ENCODE peak calls at places on chromosomes 3 and 15, in six cellular contexts. One of them, this sample, is unnamed.

GRCh38 chr3:15535757-15536156 is 14.3 kb upstream of the COLQ start:
- DNase-seq in HepG2: no peak
- DNase-seq in H1: no peak
- DNase-seq in GM12892: no peak
- DNase-seq in GM12878: no peak
- DNase-seq in K562: no peak
- DNase-seq in this sample: no peak

GRCh38 chr3:1394188-1394587 is 301.4 kb downstream of the CNTN6 start:
- DNase-seq in K562: no peak
- DNase-seq in HepG2: no peak
- DNase-seq in GM12892: no peak
- DNase-seq in H1: no peak
- DNase-seq in GM12878: no peak
- DNase-seq in this sample: no peak

GRCh38 chr3:148400754-148401153 is 296.9 kb upstream of the AGTR1 start:
- DNase-seq in HepG2: no peak
- DNase-seq in GM12878: no peak
- DNase-seq in K562: no peak
- DNase-seq in GM12892: no peak
- DNase-seq in H1: no peak
- DNase-seq in this sample: no peak

GRCh38 chr3:104628185-104628789 is 738.4 kb upstream of the ALCAM start:
- DNase-seq in GM12878: no peak
- DNase-seq in GM12892: peak
- DNase-seq in H1: no peak
- DNase-seq in HepG2: peak
- DNase-seq in K562: peak
- DNase-seq in this sample: peak

GRCh38 chr3:11078826-11079520 is 75.3 kb upstream of the HRH1 start:
- DNase-seq in H1: no peak
- DNase-seq in GM12892: no peak
- DNase-seq in HepG2: no peak
- DNase-seq in GM12878: no peak
- DNase-seq in K562: no peak
- DNase-seq in this sample: no peak

GRCh38 chr3:181794036-181794790 is 82.5 kb downstream of the SOX2 start:
- DNase-seq in HepG2: no peak
- DNase-seq in K562: no peak
- DNase-seq in GM12878: no peak
- DNase-seq in H1: no peak
- DNase-seq in GM12892: no peak
- DNase-seq in this sample: no peak

GRCh38 chr3:39285333-39285732 is 5.5 kb upstream of the CX3CR1 start:
- DNase-seq in HepG2: no peak
- DNase-seq in K562: no peak
- DNase-seq in GM12878: no peak
- DNase-seq in H1: no peak
- DNase-seq in GM12892: no peak
- DNase-seq in this sample: no peak

GRCh38 chr3:58244186-58244585 is 6.6 kb downstream of the ABHD6 start:
- DNase-seq in GM12878: no peak
- DNase-seq in GM12892: no peak
- DNase-seq in HepG2: no peak
- DNase-seq in K562: no peak
- DNase-seq in H1: no peak
- DNase-seq in this sample: no peak

GRCh38 chr15:80876034-80876433 is 96.9 kb downstream of the CEMIP start:
- DNase-seq in K562: no peak
- DNase-seq in H1: no peak
- DNase-seq in HepG2: no peak
- DNase-seq in GM12892: no peak
- DNase-seq in GM12878: no peak
- DNase-seq in this sample: no peak

GRCh38 chr3:179224584-179224983 is 26.3 kb downstream of the KCNMB3 start:
- DNase-seq in HepG2: no peak
- DNase-seq in K562: no peak
- DNase-seq in GM12892: no peak
- DNase-seq in H1: no peak
- DNase-seq in GM12878: no peak
- DNase-seq in this sample: no peak

GRCh38 chr3:2856062-2856792 is 253.9 kb downstream of the IL5RA start:
- DNase-seq in K562: no peak
- DNase-seq in GM12878: no peak
- DNase-seq in HepG2: no peak
- DNase-seq in H1: no peak
- DNase-seq in GM12892: no peak
- DNase-seq in this sample: no peak

GRCh38 chr3:29212789-29213433 is 68.0 kb upstream of the RBMS3 start:
- DNase-seq in H1: no peak
- DNase-seq in HepG2: no peak
- DNase-seq in GM12878: no peak
- DNase-seq in K562: no peak
- DNase-seq in GM12892: no peak
- DNase-seq in this sample: no peak

GRCh38 chr3:159637895-159638542 is 350.6 kb upstream of the IL12A start:
- DNase-seq in GM12892: no peak
- DNase-seq in H1: no peak
- DNase-seq in K562: no peak
- DNase-seq in HepG2: no peak
- DNase-seq in GM12878: no peak
- DNase-seq in this sample: no peak

GRCh38 chr3:90052425-90052950 is 945.1 kb downstream of the EPHA3 start:
- DNase-seq in HepG2: no peak
- DNase-seq in H1: no peak
- DNase-seq in K562: no peak
- DNase-seq in GM12878: no peak
- DNase-seq in GM12892: no peak
- DNase-seq in this sample: no peak

GRCh38 chr3:159252274-159252673 is 450.4 kb downstream of the MFSD1 start:
- DNase-seq in HepG2: no peak
- DNase-seq in H1: no peak
- DNase-seq in K562: no peak
- DNase-seq in GM12892: no peak
- DNase-seq in GM12878: no peak
- DNase-seq in this sample: no peak

GRCh38 chr3:182451871-182452270 is 341.4 kb upstream of the ATP11B start:
- DNase-seq in K562: no peak
- DNase-seq in GM12878: no peak
- DNase-seq in HepG2: no peak
- DNase-seq in GM12892: no peak
- DNase-seq in H1: no peak
- DNase-seq in this sample: no peak

GRCh38 chr3:141391298-141392017 is 23.2 kb downstream of the ZBTB38 start:
- DNase-seq in GM12878: no peak
- DNase-seq in H1: no peak
- DNase-seq in K562: no peak
- DNase-seq in HepG2: no peak
- DNase-seq in GM12892: no peak
- DNase-seq in this sample: no peak

GRCh38 chr3:147372525-147373027 is 33.8 kb downstream of the ZIC4 start:
- DNase-seq in H1: peak
- DNase-seq in HepG2: no peak
- DNase-seq in K562: no peak
- DNase-seq in GM12878: no peak
- DNase-seq in GM12892: no peak
- DNase-seq in this sample: no peak

GRCh38 chr15:84752700-84753099 is 4.3 kb downstream of the ZNF592 start:
- DNase-seq in GM12892: no peak
- DNase-seq in H1: no peak
- DNase-seq in GM12878: no peak
- DNase-seq in K562: no peak
- DNase-seq in HepG2: peak
- DNase-seq in this sample: no peak

GRCh38 chr3:55721716-55722484 is 234.8 kb upstream of the WNT5A start:
- DNase-seq in H1: peak
- DNase-seq in HepG2: no peak
- DNase-seq in GM12878: no peak
- DNase-seq in K562: peak
- DNase-seq in GM12892: no peak
- DNase-seq in this sample: no peak

GRCh38 chr3:11546657-11547302 is 96.9 kb downstream of the VGLL4 start:
- DNase-seq in K562: no peak
- DNase-seq in HepG2: no peak
- DNase-seq in H1: no peak
- DNase-seq in GM12878: no peak
- DNase-seq in GM12892: no peak
- DNase-seq in this sample: no peak

GRCh38 chr3:71478568-71478967 is 105.0 kb downstream of the FOXP1 start:
- DNase-seq in GM12892: no peak
- DNase-seq in GM12878: no peak
- DNase-seq in H1: no peak
- DNase-seq in K562: no peak
- DNase-seq in HepG2: no peak
- DNase-seq in this sample: no peak

GRCh38 chr3:126913524-126913923 is 69.4 kb upstream of the PLXNA1 start:
- DNase-seq in GM12878: no peak
- DNase-seq in K562: no peak
- DNase-seq in GM12892: no peak
- DNase-seq in H1: no peak
- DNase-seq in HepG2: no peak
- DNase-seq in this sample: no peak

GRCh38 chr3:168121175-168121853 is 25.6 kb upstream of the GOLIM4 start:
- DNase-seq in GM12892: no peak
- DNase-seq in GM12878: no peak
- DNase-seq in H1: no peak
- DNase-seq in HepG2: no peak
- DNase-seq in K562: no peak
- DNase-seq in this sample: no peak

GRCh38 chr3:189132125-189132744 is 39.5 kb upstream of the TPRG1 start:
- DNase-seq in GM12878: peak
- DNase-seq in K562: no peak
- DNase-seq in HepG2: peak
- DNase-seq in GM12892: no peak
- DNase-seq in H1: no peak
- DNase-seq in this sample: no peak

GRCh38 chr3:129625071-129625874 is 18.8 kb upstream of the PLXND1 start:
- DNase-seq in K562: no peak
- DNase-seq in H1: peak
- DNase-seq in GM12878: no peak
- DNase-seq in GM12892: peak
- DNase-seq in HepG2: no peak
- DNase-seq in this sample: peak

GRCh38 chr3:129622933-129623332 is 16.5 kb upstream of the PLXND1 start:
- DNase-seq in GM12892: no peak
- DNase-seq in H1: no peak
- DNase-seq in K562: no peak
- DNase-seq in HepG2: no peak
- DNase-seq in GM12878: no peak
- DNase-seq in this sample: no peak

GRCh38 chr3:129623447-129624118 is 17.1 kb upstream of the PLXND1 start:
- DNase-seq in GM12892: peak
- DNase-seq in HepG2: no peak
- DNase-seq in H1: no peak
- DNase-seq in K562: no peak
- DNase-seq in GM12878: no peak
- DNase-seq in this sample: peak

GRCh38 chr3:129622418-129622872 is 16.0 kb upstream of the PLXND1 start:
- DNase-seq in H1: no peak
- DNase-seq in K562: no peak
- DNase-seq in GM12892: no peak
- DNase-seq in GM12878: no peak
- DNase-seq in HepG2: no peak
- DNase-seq in this sample: no peak

GRCh38 chr3:129624347-129625070 is 18.0 kb upstream of the PLXND1 start:
- DNase-seq in GM12892: no peak
- DNase-seq in HepG2: no peak
- DNase-seq in K562: no peak
- DNase-seq in GM12878: no peak
- DNase-seq in H1: no peak
- DNase-seq in this sample: no peak
- TF ChIP-seq TAF1 in GM12892: no peak
- TF ChIP-seq TAF1 in HepG2: no peak
- TF ChIP-seq TAF1 in K562: no peak
- TF ChIP-seq TAF1 in GM12878: no peak
- TF ChIP-seq TAF1 in H1: no peak
- TF ChIP-seq TAF1 in this sample: no peak

DNA sequence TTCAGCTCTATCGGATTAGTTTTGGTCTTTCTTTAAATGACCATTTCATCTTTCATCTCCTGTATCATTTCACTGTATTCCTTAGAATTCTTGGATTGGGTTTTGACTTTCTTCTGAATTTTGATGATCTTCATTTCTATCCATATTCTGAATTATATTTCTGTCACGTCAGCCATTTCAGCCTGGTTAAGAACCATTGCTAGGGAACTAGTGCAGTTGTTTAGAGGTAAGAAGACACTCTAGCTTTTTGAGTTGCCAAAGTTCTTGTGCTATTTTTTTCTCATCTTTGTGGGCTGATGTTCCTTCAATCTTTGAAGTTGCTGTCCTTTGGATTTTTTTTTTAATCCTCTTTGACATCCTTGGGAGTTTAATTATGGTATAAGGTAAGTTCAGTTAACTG is 54.6 kb downstream of the STRIT1 start:
- DNase-seq in H1: no peak
- DNase-seq in K562: no peak
- DNase-seq in HepG2: no peak
- DNase-seq in GM12892: no peak
- DNase-seq in GM12878: no peak
- DNase-seq in this sample: no peak
- TF ChIP-seq POLR2A in H1: no peak
- TF ChIP-seq POLR2A in K562: no peak
- TF ChIP-seq POLR2A in HepG2: no peak
- TF ChIP-seq POLR2A in GM12892: no peak
- TF ChIP-seq POLR2A in GM12878: no peak
- TF ChIP-seq POLR2A in this sample: no peak

GRCh38 chr15:82587805-82588204 is 47.5 kb upstream of the RPS17 start:
- DNase-seq in GM12878: no peak
- DNase-seq in H1: no peak
- DNase-seq in HepG2: no peak
- DNase-seq in GM12892: no peak
- DNase-seq in K562: no peak
- DNase-seq in this sample: no peak
- TF ChIP-seq TAF1 in GM12878: no peak
- TF ChIP-seq TAF1 in H1: no peak
- TF ChIP-seq TAF1 in HepG2: no peak
- TF ChIP-seq TAF1 in GM12892: no peak
- TF ChIP-seq TAF1 in K562: no peak
- TF ChIP-seq TAF1 in this sample: no peak

GRCh38 chr15:90531147-90531546 is 1.4 kb downstream of the CRTC3 start:
- DNase-seq in HepG2: no peak
- DNase-seq in H1: no peak
- DNase-seq in K562: peak
- DNase-seq in GM12892: no peak
- DNase-seq in GM12878: no peak
- DNase-seq in this sample: no peak

GRCh38 chr15:90535254-90535653 is 5.5 kb downstream of the CRTC3 start:
- DNase-seq in GM12892: no peak
- DNase-seq in HepG2: no peak
- DNase-seq in H1: no peak
- DNase-seq in GM12878: no peak
- DNase-seq in K562: peak
- DNase-seq in this sample: no peak

GRCh38 chr15:90529008-90529368 is 735 bp upstream of the CRTC3 start:
- DNase-seq in GM12892: no peak
- DNase-seq in H1: no peak
- DNase-seq in HepG2: no peak
- DNase-seq in K562: no peak
- DNase-seq in GM12878: no peak
- DNase-seq in this sample: no peak

GRCh38 chr15:90529369-90530249 is at the start of gene CRTC3:
- DNase-seq in H1: peak
- DNase-seq in K562: peak
- DNase-seq in GM12878: no peak
- DNase-seq in HepG2: no peak
- DNase-seq in GM12892: peak
- DNase-seq in this sample: peak

GRCh38 chr15:90530250-90531051 is 728 bp downstream of the CRTC3 start:
- DNase-seq in H1: peak
- DNase-seq in K562: peak
- DNase-seq in GM12878: no peak
- DNase-seq in GM12892: peak
- DNase-seq in HepG2: no peak
- DNase-seq in this sample: peak
- TF ChIP-seq POLR2A in H1: no peak
- TF ChIP-seq POLR2A in K562: no peak
- TF ChIP-seq POLR2A in GM12878: peak
- TF ChIP-seq POLR2A in GM12892: peak
- TF ChIP-seq POLR2A in HepG2: no peak
- TF ChIP-seq POLR2A in this sample: no peak

This sample was measured in GM12891.